ENCODE peak calls at places on chromosomes 13 and 19, in four cellular contexts. R, O, W and S are unnamed samples.

GRCh38 chr13:101700598-101700997 is 248.1 kb downstream of the ITGBL1 start:
- DNase-seq in R (no peak), O (no peak), W (no peak), S (no peak)

GRCh38 chr13:112071902-112072530 is 5.1 kb downstream of the SOX1 start:
- DNase-seq in R (no peak), O (peak), W (no peak), S (no peak)

GRCh38 chr19:47663911-47664771 is 49.1 kb upstream of the EHD2 start:
- DNase-seq in R (peak), O (peak), W (no peak), S (no peak)

GRCh38 chr13:25943081-25943480 is 108.7 kb downstream of the SHISA2 start:
- DNase-seq in R (no peak), O (no peak), W (no peak), S (no peak)

GRCh38 chr13:42820450-42820849 is 39.1 kb downstream of the FAM216B start:
- DNase-seq in R (no peak), O (no peak), W (no peak), S (no peak)

GRCh38 chr19:17757125-17757524 is 5.8 kb downstream of the FCHO1 start:
- DNase-seq in R (peak), O (no peak), W (no peak), S (no peak)

GRCh38 chr19:8336072-8336569 is 6.9 kb downstream of the KANK3 start:
- DNase-seq in R (no peak), O (no peak), W (no peak), S (no peak)

GRCh38 chr13:98534821-98535220 is 42.1 kb downstream of the STK24 start:
- DNase-seq in R (no peak), O (no peak), W (no peak), S (no peak)

GRCh38 chr13:114179087-114179658 is at the start of gene CFAP97D2:
- DNase-seq in R (no peak), O (no peak), W (no peak), S (no peak)

GRCh38 chr13:51444922-51445321 is 7.9 kb downstream of the INTS6 start:
- DNase-seq in R (no peak), O (no peak), W (no peak), S (no peak)

GRCh38 chr19:4633140-4633967 is 6.0 kb upstream of the TNFAIP8L1 start:
- DNase-seq in R (peak), O (no peak), W (no peak), S (no peak)

GRCh38 chr19:14411161-14411560 is 8.0 kb downstream of the DDX39A start:
- DNase-seq in R (no peak), O (no peak), W (no peak), S (no peak)

GRCh38 chr13:30907167-30907761 is 1.2 kb downstream of the MEDAG start:
- DNase-seq in R (no peak), O (no peak), W (no peak), S (no peak)